ENCODE peak calls at places on chromosomes 5 and 9, in four cellular contexts. One of them, this sample, is unnamed.

GRCh38 chr5:172110921-172111873 is 76.8 kb downstream of the STK10 start:
- DNase-seq in NB4: peak; percentile 99
- DNase-seq in B cell: peak; percentile 96
- DNase-seq in tibial artery: no peak
- DNase-seq in this sample: no peak

GRCh38 chr9:95852059-95853032 is 23.1 kb upstream of the ERCC6L2 start:
- DNase-seq in NB4: peak; percentile 23
- DNase-seq in B cell: no peak
- DNase-seq in tibial artery: no peak
- DNase-seq in this sample: no peak

GRCh38 chr9:108832179-108832500 is 23.6 kb downstream of the ACTL7B start:
- DNase-seq in NB4: no peak
- DNase-seq in B cell: no peak
- DNase-seq in tibial artery: no peak
- DNase-seq in this sample: no peak

GRCh38 chr5:56677693-56678092 is 137.7 kb upstream of the MAP3K1 start:
- DNase-seq in NB4: peak; percentile 62
- DNase-seq in B cell: no peak
- DNase-seq in tibial artery: no peak
- DNase-seq in this sample: no peak

GRCh38 chr5:179478624-179479023 is 71.7 kb upstream of the RUFY1 start:
- DNase-seq in NB4: no peak
- DNase-seq in B cell: no peak
- DNase-seq in tibial artery: no peak
- DNase-seq in this sample: no peak

GRCh38 chr5:35183243-35183955 is 46.9 kb downstream of the PRLR start:
- DNase-seq in NB4: peak; percentile 75
- DNase-seq in B cell: no peak
- DNase-seq in tibial artery: no peak
- DNase-seq in this sample: no peak

GRCh38 chr5:43037929-43038510 is 2.1 kb downstream of the ANXA2R start:
- DNase-seq in NB4: peak; percentile 89
- DNase-seq in B cell: peak; percentile 59
- DNase-seq in tibial artery: no peak
- DNase-seq in this sample: no peak

GRCh38 chr9:123763910-123764588 is 165.9 kb downstream of the DENND1A start:
- DNase-seq in NB4: no peak
- DNase-seq in B cell: no peak
- DNase-seq in tibial artery: no peak
- DNase-seq in this sample: no peak

GRCh38 chr9:134422301-134422700 is 96.0 kb downstream of the RXRA start:
- DNase-seq in NB4: no peak
- DNase-seq in B cell: no peak
- DNase-seq in tibial artery: no peak
- DNase-seq in this sample: peak; percentile 78

GRCh38 chr9:114216976-114217375 is 61.6 kb downstream of the COL27A1 start:
- DNase-seq in NB4: no peak
- DNase-seq in B cell: no peak
- DNase-seq in tibial artery: no peak
- DNase-seq in this sample: no peak

GRCh38 chr9:135995816-135996215 is 34.6 kb upstream of the UBAC1 start:
- DNase-seq in NB4: no peak
- DNase-seq in B cell: no peak
- DNase-seq in tibial artery: no peak
- DNase-seq in this sample: no peak

GRCh38 chr9:33817327-33818166 is 587 bp downstream of the UBE2R2 start:
- DNase-seq in NB4: peak; percentile 89
- DNase-seq in B cell: peak; percentile 53
- DNase-seq in tibial artery: peak; percentile 78
- DNase-seq in this sample: peak; percentile 54

GRCh38 chr5:170737591-170737990 is 45.9 kb upstream of the GABRP start:
- DNase-seq in NB4: no peak
- DNase-seq in B cell: no peak
- DNase-seq in tibial artery: no peak
- DNase-seq in this sample: no peak

GRCh38 chr9:77898864-77899263 is 132.7 kb downstream of the GNAQ start:
- DNase-seq in NB4: no peak
- DNase-seq in B cell: no peak
- DNase-seq in tibial artery: no peak
- DNase-seq in this sample: no peak

GRCh38 chr5:83721878-83722779 is 1.5 kb upstream of the HAPLN1 start:
- DNase-seq in NB4: no peak
- DNase-seq in B cell: no peak
- DNase-seq in tibial artery: peak; percentile 84
- DNase-seq in this sample: peak; percentile 27

GRCh38 chr5:119427052-119427451 is 25.2 kb upstream of the HSD17B4 start:
- DNase-seq in NB4: no peak
- DNase-seq in B cell: no peak
- DNase-seq in tibial artery: no peak
- DNase-seq in this sample: no peak

GRCh38 chr5:147290261-147290660 is 55.4 kb downstream of the STK32A start:
- DNase-seq in NB4: no peak
- DNase-seq in B cell: no peak
- DNase-seq in tibial artery: no peak
- DNase-seq in this sample: no peak

GRCh38 chr9:104093162-104093561 is 947 bp upstream of the SMC2 start:
- DNase-seq in NB4: peak; percentile 23
- DNase-seq in B cell: no peak
- DNase-seq in tibial artery: no peak
- DNase-seq in this sample: no peak

GRCh38 chr5:157571357-157571827 is 4.2 kb downstream of the ADAM19 start:
- DNase-seq in NB4: peak; percentile 73
- DNase-seq in B cell: peak; percentile 82
- DNase-seq in tibial artery: no peak
- DNase-seq in this sample: no peak

GRCh38 chr9:35489313-35490154 is at the start of gene RUSC2:
- DNase-seq in NB4: peak; percentile 67
- DNase-seq in B cell: peak; percentile 53
- DNase-seq in tibial artery: peak; percentile 93
- DNase-seq in this sample: peak; percentile 88

GRCh38 chr9:72193478-72193881 is 44.2 kb downstream of the GDA start:
- DNase-seq in NB4: peak; percentile 6
- DNase-seq in B cell: no peak
- DNase-seq in tibial artery: no peak
- DNase-seq in this sample: no peak

GRCh38 chr5:59152701-59153245 is 569.9 kb downstream of the RAB3C start:
- DNase-seq in NB4: peak; percentile 6
- DNase-seq in B cell: no peak
- DNase-seq in tibial artery: no peak
- DNase-seq in this sample: no peak

GRCh38 chr5:141488591-141489478 is at the start of gene PCDHGC5:
- DNase-seq in NB4: no peak
- DNase-seq in B cell: no peak
- DNase-seq in tibial artery: no peak
- DNase-seq in this sample: no peak

GRCh38 chr9:77750284-77750683 is 102.2 kb upstream of the GNA14 start:
- DNase-seq in NB4: no peak
- DNase-seq in B cell: no peak
- DNase-seq in tibial artery: no peak
- DNase-seq in this sample: no peak

GRCh38 chr9:99936947-99937587 is 30.6 kb downstream of the STX17 start:
- DNase-seq in NB4: no peak
- DNase-seq in B cell: no peak
- DNase-seq in tibial artery: no peak
- DNase-seq in this sample: no peak

GRCh38 chr5:1654786-1655495 is 131.2 kb upstream of the LPCAT1 start:
- DNase-seq in NB4: no peak
- DNase-seq in B cell: peak; percentile 37
- DNase-seq in tibial artery: peak; percentile 33
- DNase-seq in this sample: no peak

GRCh38 chr9:98303556-98304125 is 48.2 kb upstream of the TBC1D2 start:
- DNase-seq in NB4: no peak
- DNase-seq in B cell: no peak
- DNase-seq in tibial artery: no peak
- DNase-seq in this sample: no peak

GRCh38 chr5:159311063-159311462 is 19.2 kb downstream of the IL12B start:
- DNase-seq in NB4: no peak
- DNase-seq in B cell: no peak
- DNase-seq in tibial artery: no peak
- DNase-seq in this sample: no peak

GRCh38 chr5:61701877-61702602 is 370.0 kb downstream of the ZSWIM6 start:
- DNase-seq in NB4: no peak
- DNase-seq in B cell: no peak
- DNase-seq in tibial artery: no peak
- DNase-seq in this sample: no peak

GRCh38 chr5:97044057-97044456 is 98.4 kb downstream of the LIX1 start:
- DNase-seq in NB4: no peak
- DNase-seq in B cell: no peak
- DNase-seq in tibial artery: no peak
- DNase-seq in this sample: peak; percentile 19

GRCh38 chr5:51843893-51844292 is 460.6 kb downstream of the ISL1 start:
- DNase-seq in NB4: no peak
- DNase-seq in B cell: no peak
- DNase-seq in tibial artery: no peak
- DNase-seq in this sample: no peak

GRCh38 chr5:69368458-69369368 is 607 bp downstream of the AK6 start:
- DNase-seq in NB4: peak; percentile 62
- DNase-seq in B cell: no peak
- DNase-seq in tibial artery: no peak
- DNase-seq in this sample: peak; percentile 17

GRCh38 chr5:118592678-118593328 is 395.5 kb downstream of the DTWD2 start:
- DNase-seq in NB4: no peak
- DNase-seq in B cell: no peak
- DNase-seq in tibial artery: no peak
- DNase-seq in this sample: no peak

GRCh38 chr9:106878943-106879916 is 16.3 kb downstream of the ZNF462 start:
- DNase-seq in NB4: no peak
- DNase-seq in B cell: no peak
- DNase-seq in tibial artery: peak; percentile 74
- DNase-seq in this sample: peak; percentile 87

GRCh38 chr5:91166040-91166807 is 216.9 kb downstream of the ARRDC3 start:
- DNase-seq in NB4: no peak
- DNase-seq in B cell: no peak
- DNase-seq in tibial artery: no peak
- DNase-seq in this sample: no peak

GRCh38 chr9:72997387-72997995 is 44.6 kb upstream of the ALDH1A1 start:
- DNase-seq in NB4: no peak
- DNase-seq in B cell: no peak
- DNase-seq in tibial artery: no peak
- DNase-seq in this sample: no peak

GRCh38 chr9:35710818-35711500 is 21.0 kb downstream of the TLN1 start:
- DNase-seq in NB4: no peak
- DNase-seq in B cell: no peak
- DNase-seq in tibial artery: no peak
- DNase-seq in this sample: no peak

GRCh38 chr9:114684036-114684435 is 2.0 kb upstream of the TEX48 start:
- DNase-seq in NB4: no peak
- DNase-seq in B cell: no peak
- DNase-seq in tibial artery: no peak
- DNase-seq in this sample: no peak

GRCh38 chr5:55897905-55898304 is 46.7 kb downstream of the IL31RA start:
- DNase-seq in NB4: peak; percentile 37
- DNase-seq in B cell: no peak
- DNase-seq in tibial artery: peak; percentile 70
- DNase-seq in this sample: peak; percentile 36

GRCh38 chr9:91253488-91253887 is 108.2 kb downstream of the AUH start:
- DNase-seq in NB4: peak; percentile 42
- DNase-seq in B cell: no peak
- DNase-seq in tibial artery: no peak
- DNase-seq in this sample: no peak
- TF ChIP-seq CTCF in NB4: no peak
- TF ChIP-seq CTCF in B cell: no peak
- TF ChIP-seq CTCF in tibial artery: no peak
- TF ChIP-seq CTCF in this sample: no peak

DNA sequence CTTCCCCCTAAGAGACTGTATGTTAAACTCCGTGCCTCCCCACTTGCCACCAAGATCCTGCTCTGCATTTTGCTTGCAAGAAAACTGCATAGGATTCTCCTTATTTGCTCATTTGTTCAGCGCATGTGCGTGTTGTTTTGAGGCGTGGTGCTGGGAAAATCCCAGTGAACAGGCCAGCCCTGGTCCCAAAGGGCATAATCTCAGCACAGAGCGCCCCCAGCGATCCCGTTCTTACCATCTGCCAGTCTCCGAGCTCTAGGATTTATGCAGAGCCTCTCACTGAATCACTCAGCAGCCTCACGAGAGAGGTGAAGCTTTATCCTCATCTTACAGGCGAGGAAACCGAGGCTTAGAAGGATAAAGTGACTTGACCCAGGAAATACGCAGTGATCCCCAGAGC is 11.5 kb downstream of the PRRX2 start:
- DNase-seq in NB4: no peak
- DNase-seq in B cell: no peak
- DNase-seq in tibial artery: peak; percentile 85
- DNase-seq in this sample: no peak
- TF ChIP-seq CTCF in NB4: no peak
- TF ChIP-seq CTCF in B cell: no peak
- TF ChIP-seq CTCF in tibial artery: no peak
- TF ChIP-seq CTCF in this sample: no peak

DNA sequence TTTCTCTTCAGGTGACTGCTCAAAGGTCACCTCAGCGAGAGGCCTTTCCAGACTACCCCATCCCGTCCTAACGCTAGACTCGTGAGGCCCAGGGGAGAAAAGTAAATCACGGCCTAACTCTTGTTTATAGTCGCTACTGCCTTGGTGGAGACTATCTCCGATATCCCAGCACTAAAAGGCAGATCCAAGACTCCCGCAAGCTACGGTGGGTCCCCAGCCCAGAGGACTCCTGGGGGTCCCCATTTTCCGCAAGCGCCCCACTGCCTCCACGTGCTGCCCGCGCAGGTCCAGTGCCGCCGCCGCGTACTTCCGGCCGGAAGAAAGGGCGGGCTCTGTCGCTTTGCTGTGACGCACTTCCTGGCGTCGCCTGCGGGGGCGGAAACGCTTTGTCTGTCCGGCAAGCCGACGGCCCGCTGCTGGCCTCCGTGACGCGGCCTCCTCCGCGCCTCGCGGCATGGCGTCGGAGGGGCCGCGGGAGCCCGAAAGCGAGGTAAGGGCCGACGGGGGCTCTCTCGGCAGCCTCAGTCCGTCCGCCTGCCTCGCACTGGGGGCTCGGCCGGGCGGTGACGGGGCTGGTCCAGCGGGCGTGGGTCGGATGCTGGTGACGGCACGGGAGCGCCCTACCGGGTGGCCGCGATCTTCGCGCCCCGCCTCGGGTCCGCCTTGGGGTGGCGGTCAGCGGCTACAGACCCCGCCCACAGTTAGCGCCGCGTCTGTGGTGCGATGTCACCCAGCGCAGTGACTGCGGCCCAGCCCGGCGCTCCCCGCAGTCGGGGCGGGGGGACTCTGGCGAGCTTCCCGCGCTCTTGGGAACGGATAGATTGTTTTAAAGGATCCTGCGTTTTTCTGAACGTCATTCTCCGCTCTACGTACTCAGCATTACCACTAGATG is at the start of gene SECISBP2:
- DNase-seq in NB4: peak; percentile 97
- DNase-seq in B cell: peak; percentile 94
- DNase-seq in tibial artery: peak; percentile 98
- DNase-seq in this sample: peak; percentile 94
- TF ChIP-seq CTCF in NB4: peak; percentile 74
- TF ChIP-seq CTCF in B cell: peak; percentile 82
- TF ChIP-seq CTCF in tibial artery: peak; percentile 61
- TF ChIP-seq CTCF in this sample: peak; percentile 72

GRCh38 chr5:123120197-123120596 is 31.2 kb downstream of the PRDM6 start:
- DNase-seq in NB4: no peak
- DNase-seq in B cell: no peak
- DNase-seq in tibial artery: no peak
- DNase-seq in this sample: no peak
- TF ChIP-seq CTCF in NB4: no peak
- TF ChIP-seq CTCF in B cell: no peak
- TF ChIP-seq CTCF in tibial artery: no peak
- TF ChIP-seq CTCF in this sample: no peak